ENCODE peak calls at places on chromosomes 5 and 9, in four cellular contexts. Q is tibial artery, E is Karpas-422, D is iPS DF 6.9. P is an unnamed sample.

GRCh38 chr9:136198605-136199083 is 6.3 kb downstream of the LHX3 start:
- DNase-seq in D (no peak), Q (no peak), E (no peak), P (no peak)

GRCh38 chr5:180291943-180292831 is at the start of gene MAPK9:
- DNase-seq in D (no peak), Q (peak; percentile 89), E (peak; percentile 95), P (peak; percentile 91)

GRCh38 chr9:120886490-120886967 is 9.5 kb upstream of the PHF19 start:
- DNase-seq in Q (no peak), D (no peak), E (peak; percentile 76), P (no peak)

GRCh38 chr5:57317341-57317740 is 143.5 kb downstream of the GPBP1 start:
- DNase-seq in Q (no peak), E (no peak), D (no peak), P (no peak)

GRCh38 chr5:158409507-158409906 is 550.6 kb upstream of the CLINT1 start:
- DNase-seq in Q (no peak), D (no peak), E (no peak), P (peak; percentile 55)

GRCh38 chr5:147348046-147348445 is 113.2 kb downstream of the STK32A start:
- DNase-seq in E (no peak), Q (no peak), D (no peak), P (no peak)

GRCh38 chr9:306907-307306 is 92.2 kb downstream of the DOCK8 start:
- DNase-seq in Q (no peak), E (peak; percentile 69), D (no peak), P (peak; percentile 46)

GRCh38 chr5:176157656-176158055 is 80.6 kb upstream of the SIMC1 start:
- DNase-seq in D (no peak), Q (no peak), E (no peak), P (no peak)

GRCh38 chr5:108260105-108260857 is 121.6 kb downstream of the FBXL17 start:
- DNase-seq in E (peak; percentile 88), D (peak; percentile 73), Q (peak; percentile 74), P (peak; percentile 89)

GRCh38 chr9:4259489-4259888 is 40.4 kb downstream of the GLIS3 start:
- DNase-seq in E (no peak), D (no peak), Q (no peak), P (no peak)

GRCh38 chr9:106077731-106078130 is 383.4 kb downstream of the TMEM38B start:
- DNase-seq in Q (no peak), E (no peak), D (no peak), P (no peak)

GRCh38 chr5:54062958-54063357 is 247.4 kb downstream of the ARL15 start:
- DNase-seq in Q (no peak), E (no peak), D (no peak), P (no peak)

GRCh38 chr5:20020235-20020634 is 32.2 kb upstream of the CDH18 start:
- DNase-seq in Q (no peak), D (no peak), E (no peak), P (no peak)

GRCh38 chr5:72556351-72557146 is 49.3 kb upstream of the ZNF366 start:
- DNase-seq in Q (peak; percentile 77), E (no peak), D (peak; percentile 52), P (peak; percentile 83)

GRCh38 chr5:89213584-89213983 is 330.6 kb upstream of the MEF2C start:
- DNase-seq in D (no peak), E (no peak), Q (no peak), P (no peak)

GRCh38 chr9:32571969-32572899 is 725 bp downstream of the NDUFB6 start:
- DNase-seq in D (no peak), E (peak; percentile 93), Q (no peak), P (peak; percentile 88)

GRCh38 chr9:108041551-108041950 is 552.0 kb upstream of the KLF4 start:
- DNase-seq in E (no peak), Q (no peak), D (no peak), P (no peak)

GRCh38 chr5:137606401-137606800 is 107.3 kb upstream of the SPOCK1 start:
- DNase-seq in E (no peak), Q (no peak), D (no peak), P (no peak)

GRCh38 chr5:147397616-147398015 is 112.3 kb downstream of the DPYSL3 start:
- DNase-seq in D (no peak), E (peak; percentile 73), Q (no peak), P (no peak)

GRCh38 chr5:103224118-103224893 is 34.3 kb upstream of the MACIR start:
- DNase-seq in D (peak; percentile 63), E (peak; percentile 85), Q (no peak), P (peak; percentile 79)

DNA sequence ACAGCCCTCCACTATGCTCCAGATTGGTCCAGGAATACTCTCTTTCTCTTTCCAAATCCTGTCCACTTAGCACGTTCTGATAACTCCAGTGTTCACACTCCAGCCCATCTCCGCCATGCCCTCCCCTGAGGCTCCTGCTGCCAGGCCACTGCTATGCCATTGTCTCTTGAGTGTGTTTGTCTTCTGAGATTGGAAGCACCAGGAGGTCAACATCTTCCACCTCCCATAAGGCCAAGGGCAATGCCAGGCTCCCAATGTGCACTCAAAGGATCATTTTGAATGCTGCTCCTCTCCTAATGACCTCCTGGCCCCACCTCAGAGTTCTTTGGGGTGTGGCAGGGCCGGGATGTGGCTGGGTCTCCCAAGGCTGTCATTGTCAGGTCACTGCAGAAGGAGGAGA is 19.5 kb downstream of the IGIP start:
- DNase-seq in Q (no peak), E (no peak), D (no peak), P (no peak)
- H3K4me3 ChIP-seq in Q (peak overlapping the region; percentile 40), E (no peak overlapping the region), D (no peak overlapping the region), P (no peak overlapping the region)

DNA sequence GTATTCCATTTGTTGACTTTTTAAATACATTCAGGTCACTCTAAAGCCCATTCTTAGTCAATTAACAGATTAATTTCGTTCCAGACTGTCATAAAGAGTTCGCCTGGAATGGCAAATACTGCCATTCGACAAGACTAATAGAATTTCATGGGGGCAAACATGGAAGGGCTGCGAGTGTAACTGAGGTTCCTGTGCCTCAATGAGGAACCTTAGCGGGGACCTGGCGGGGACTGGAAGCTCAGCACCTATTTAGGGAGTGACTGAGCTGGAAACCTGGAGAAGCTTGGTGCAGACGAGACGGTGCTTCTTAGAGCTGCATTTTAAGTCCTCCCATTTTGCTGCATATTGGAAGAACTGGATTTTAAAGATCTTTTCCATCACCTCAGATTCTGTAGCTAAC is 3.4 kb downstream of the VCAN start:
- DNase-seq in E (no peak), D (no peak), Q (peak; percentile 61), P (no peak)
- H3K4me3 ChIP-seq in E (no peak overlapping the region), D (peak overlapping the region; percentile 15), Q (peak overlapping the region; percentile 60), P (peak overlapping the region; percentile 83)

GRCh38 chr9:21554813-21555212 is 72.7 kb upstream of the IFNE start:
- DNase-seq in Q (no peak), D (no peak), E (no peak), P (no peak)

GRCh38 chr9:21556581-21557427 is 74.7 kb upstream of the IFNE start:
- DNase-seq in E (no peak), Q (no peak), D (no peak), P (no peak)

GRCh38 chr9:21558079-21558478 is 76.0 kb upstream of the IFNE start:
- DNase-seq in D (no peak), Q (no peak), E (no peak), P (no peak)

GRCh38 chr9:21557428-21557768 is 75.3 kb upstream of the IFNE start:
- DNase-seq in D (no peak), E (no peak), Q (no peak), P (no peak)

GRCh38 chr9:21555911-21556310 is 73.8 kb upstream of the IFNE start:
- DNase-seq in E (no peak), D (no peak), Q (no peak), P (no peak)
- H3K4me3 ChIP-seq in E (no peak overlapping the region), D (no peak overlapping the region), Q (no peak overlapping the region), P (no peak overlapping the region)

DNA sequence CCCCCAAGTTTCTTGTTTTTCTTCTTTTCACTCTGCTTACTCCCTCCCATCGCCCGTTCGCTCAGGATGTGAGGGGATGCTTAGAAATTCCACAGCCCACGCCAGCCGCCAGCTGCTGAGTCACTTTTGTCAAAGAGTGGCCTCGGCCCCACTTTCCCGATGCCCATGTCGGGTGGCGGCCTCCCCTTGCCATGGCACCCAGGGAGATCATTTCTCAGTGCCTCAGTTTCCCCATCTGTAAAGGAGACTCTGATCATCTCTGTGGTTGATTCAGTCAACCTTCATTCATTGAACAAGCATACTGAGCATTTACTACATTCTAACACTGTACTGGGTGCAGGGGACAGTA is 362 bp upstream of the PDGFRB start:
- DNase-seq in Q (no peak), E (no peak), D (no peak), P (no peak)
- H3K4me3 ChIP-seq in Q (peak overlapping the region; percentile 71), E (no peak overlapping the region), D (no peak overlapping the region), P (peak overlapping the region; percentile 33)

DNA sequence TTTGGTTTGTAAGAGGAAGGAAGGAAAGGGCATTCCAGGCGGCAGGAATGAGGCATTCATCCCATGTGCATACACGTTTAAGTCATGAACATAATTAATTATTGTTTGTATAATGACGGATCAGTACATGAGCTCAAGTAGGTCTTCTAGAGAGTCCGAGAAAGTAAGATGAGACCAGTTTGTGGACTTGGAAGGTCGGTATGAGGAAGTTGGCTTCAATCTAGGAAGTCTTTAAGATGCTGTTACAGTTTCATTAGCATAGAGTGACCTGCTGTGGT is 2.1 kb downstream of the GTF3C4 start:
- DNase-seq in E (no peak), D (no peak), Q (no peak), P (no peak)
- H3K4me3 ChIP-seq in E (peak overlapping the region; percentile 79), D (no peak overlapping the region), Q (no peak overlapping the region), P (no peak overlapping the region)

DNA sequence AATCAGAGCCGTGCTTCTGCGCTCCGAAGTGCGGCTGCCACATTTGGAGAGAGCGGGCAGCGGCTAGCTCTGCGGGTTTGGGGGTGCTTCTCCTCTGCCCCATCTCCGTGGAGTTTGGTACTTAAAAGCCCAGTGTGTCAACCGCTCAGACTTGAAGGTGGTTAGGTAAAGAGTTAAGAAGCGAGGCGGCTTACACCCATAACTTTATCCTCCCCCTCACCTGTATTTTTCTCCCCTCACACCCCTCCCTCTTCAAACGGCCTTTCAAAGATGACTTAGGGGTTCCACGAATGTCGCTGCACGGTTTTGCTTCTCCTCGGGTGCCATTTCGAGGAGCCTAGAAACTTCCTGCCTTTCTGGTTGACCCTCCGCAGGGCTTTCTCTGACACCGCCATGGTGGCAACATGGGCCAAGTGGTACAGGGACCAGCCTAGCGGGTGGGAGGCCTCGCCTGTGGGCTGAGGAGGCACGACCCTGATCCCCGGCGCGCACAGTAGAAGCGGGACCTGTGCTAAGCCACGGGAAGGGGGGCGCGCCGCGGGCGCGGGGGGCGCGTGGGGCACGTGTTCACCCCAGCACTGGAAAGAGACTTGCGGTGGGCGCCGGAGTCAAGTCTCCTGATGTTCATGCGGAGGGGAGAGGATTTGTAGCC is 31.8 kb upstream of the NFIB start:
- DNase-seq in Q (no peak), E (no peak), D (no peak), P (no peak)
- H3K4me3 ChIP-seq in Q (peak overlapping the region; percentile 60), E (no peak overlapping the region), D (peak overlapping the region; percentile 53), P (no peak overlapping the region)

DNA sequence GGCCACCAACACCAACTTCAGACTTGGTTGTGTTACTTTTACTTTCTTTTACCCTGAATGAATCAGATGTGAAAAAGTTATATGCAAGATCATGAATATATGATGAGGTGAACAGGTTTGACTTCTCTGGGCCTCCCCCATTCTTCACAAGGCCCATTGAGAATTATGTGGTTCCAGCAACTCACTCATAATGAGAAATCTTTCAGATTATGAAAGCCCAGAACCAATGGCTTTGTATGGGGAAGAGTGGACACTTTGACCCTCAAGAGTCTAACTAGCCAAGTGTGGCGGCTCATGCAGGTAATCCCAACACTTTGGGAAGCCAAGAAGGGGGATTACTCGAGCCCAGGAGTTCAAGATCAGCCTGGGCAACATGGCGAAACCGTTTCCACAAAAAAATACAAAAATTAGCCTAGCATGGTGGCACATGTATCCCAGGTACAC is 16.1 kb upstream of the LNPEP start:
- DNase-seq in D (no peak), E (no peak), Q (no peak), P (peak; percentile 84)
- H3K4me3 ChIP-seq in D (no peak overlapping the region), E (no peak overlapping the region), Q (no peak overlapping the region), P (no peak overlapping the region)